ENCODE peak calls at places on chromosomes 16 and 17, in seven cellular contexts. J, O, Y, P, C, T and B are unnamed samples.

GRCh38 chr16:47142469-47143328 is 1.0 kb downstream of the NETO2 start:
- DNase-seq in J (no peak), O (no peak), Y (no peak), P (peak), C (no peak), T (no peak), B (peak)

GRCh38 chr17:66025551-66025950 is 166.4 kb downstream of the CEP112 start:
- DNase-seq in J (no peak), O (no peak), Y (no peak), P (no peak), C (no peak), T (no peak), B (no peak)

GRCh38 chr17:63382826-63383225 is 63.3 kb downstream of the CYB561 start:
- DNase-seq in J (no peak), O (no peak), Y (no peak), P (peak), C (no peak), T (no peak), B (no peak)

GRCh38 chr16:14298374-14299122 is 227.4 kb downstream of the MRTFB start:
- DNase-seq in J (no peak), O (no peak), Y (no peak), P (no peak), C (no peak), T (no peak), B (no peak)

GRCh38 chr16:67268136-67268579 is 11.2 kb upstream of the PLEKHG4 start:
- DNase-seq in J (no peak), O (peak), Y (no peak), P (peak), C (no peak), T (no peak), B (peak)

GRCh38 chr16:67661101-67661661 is 421 bp downstream of the PARD6A start:
- DNase-seq in J (no peak), O (no peak), Y (no peak), P (peak), C (no peak), T (no peak), B (peak)

GRCh38 chr17:39178516-39178915 is 12.6 kb upstream of the ARL5C start:
- DNase-seq in J (no peak), O (no peak), Y (no peak), P (peak), C (no peak), T (no peak), B (peak)

GRCh38 chr16:86991679-86992078 is 325.5 kb downstream of the C16orf95 start:
- DNase-seq in J (no peak), O (no peak), Y (no peak), P (peak), C (no peak), T (no peak), B (no peak)

GRCh38 chr16:83714286-83714685 is 93.5 kb upstream of the HSBP1 start:
- DNase-seq in J (no peak), O (no peak), Y (peak), P (no peak), C (no peak), T (no peak), B (no peak)

GRCh38 chr17:40915721-40916256 is 21.7 kb downstream of the KRT23 start:
- DNase-seq in J (no peak), O (no peak), Y (no peak), P (peak), C (no peak), T (no peak), B (no peak)

GRCh38 chr16:21104124-21104860 is 46.4 kb downstream of the DNAH3 start:
- DNase-seq in J (no peak), O (no peak), Y (no peak), P (peak), C (no peak), T (no peak), B (no peak)